ENCODE peak calls at places on chromosomes 6 and 20, in five cellular contexts. One of them, this sample, is unnamed.

GRCh38 chr6:32796848-32797776 is 19.7 kb downstream of the HLA-DOB start:
- DNase-seq in neural progenitor cell: peak
- DNase-seq in colonic mucosa: peak
- DNase-seq in psoas muscle: peak
- DNase-seq in H1: peak
- DNase-seq in this sample: peak

GRCh38 chr6:126716012-126716411 is 376.1 kb downstream of the CENPW start:
- DNase-seq in neural progenitor cell: no peak
- DNase-seq in colonic mucosa: no peak
- DNase-seq in psoas muscle: no peak
- DNase-seq in H1: no peak
- DNase-seq in this sample: no peak

GRCh38 chr6:37582309-37582708 is 82.6 kb upstream of the CCDC167 start:
- DNase-seq in neural progenitor cell: no peak
- DNase-seq in colonic mucosa: no peak
- DNase-seq in psoas muscle: no peak
- DNase-seq in H1: no peak
- DNase-seq in this sample: no peak

GRCh38 chr6:158312672-158313397 is 570 bp downstream of the TULP4 start:
- DNase-seq in neural progenitor cell: no peak
- DNase-seq in colonic mucosa: no peak
- DNase-seq in psoas muscle: no peak
- DNase-seq in H1: no peak
- DNase-seq in this sample: no peak

GRCh38 chr20:60206259-60206658 is 248.0 kb downstream of the CDH26 start:
- DNase-seq in neural progenitor cell: peak
- DNase-seq in colonic mucosa: no peak
- DNase-seq in psoas muscle: no peak
- DNase-seq in H1: no peak
- DNase-seq in this sample: no peak

GRCh38 chr6:28802417-28803336 is 121.1 kb downstream of the TRIM27 start:
- DNase-seq in neural progenitor cell: no peak
- DNase-seq in colonic mucosa: no peak
- DNase-seq in psoas muscle: no peak
- DNase-seq in H1: peak
- DNase-seq in this sample: peak

GRCh38 chr6:169224185-169224695 is 29.4 kb downstream of the THBS2 start:
- DNase-seq in neural progenitor cell: no peak
- DNase-seq in colonic mucosa: peak
- DNase-seq in psoas muscle: no peak
- DNase-seq in H1: no peak
- DNase-seq in this sample: no peak

GRCh38 chr20:45470262-45470931 is 844 bp downstream of the WFDC2 start:
- DNase-seq in neural progenitor cell: peak
- DNase-seq in colonic mucosa: peak
- DNase-seq in psoas muscle: peak
- DNase-seq in H1: peak
- DNase-seq in this sample: peak

GRCh38 chr6:143539723-143540122 is 28.2 kb upstream of the FUCA2 start:
- DNase-seq in neural progenitor cell: peak
- DNase-seq in colonic mucosa: no peak
- DNase-seq in psoas muscle: no peak
- DNase-seq in H1: no peak
- DNase-seq in this sample: no peak

GRCh38 chr6:144585217-144585814 is 300.2 kb downstream of the UTRN start:
- DNase-seq in neural progenitor cell: peak
- DNase-seq in colonic mucosa: no peak
- DNase-seq in psoas muscle: no peak
- DNase-seq in H1: no peak
- DNase-seq in this sample: peak

GRCh38 chr6:125236536-125237327 is 65.0 kb downstream of the HDDC2 start:
- DNase-seq in neural progenitor cell: no peak
- DNase-seq in colonic mucosa: no peak
- DNase-seq in psoas muscle: no peak
- DNase-seq in H1: no peak
- DNase-seq in this sample: no peak

GRCh38 chr20:64140956-64141355 is 23.3 kb upstream of the MYT1 start:
- DNase-seq in neural progenitor cell: no peak
- DNase-seq in colonic mucosa: no peak
- DNase-seq in psoas muscle: no peak
- DNase-seq in H1: no peak
- DNase-seq in this sample: no peak

GRCh38 chr6:88119769-88120168 is 46.4 kb downstream of the CNR1 start:
- DNase-seq in neural progenitor cell: peak
- DNase-seq in colonic mucosa: no peak
- DNase-seq in psoas muscle: no peak
- DNase-seq in H1: no peak
- DNase-seq in this sample: no peak

GRCh38 chr6:48809700-48810099 is 653.4 kb downstream of the MMUT start:
- DNase-seq in neural progenitor cell: no peak
- DNase-seq in colonic mucosa: peak
- DNase-seq in psoas muscle: no peak
- DNase-seq in H1: no peak
- DNase-seq in this sample: no peak

GRCh38 chr6:113634352-113635163 is 222.6 kb upstream of the MARCKS start:
- DNase-seq in neural progenitor cell: no peak
- DNase-seq in colonic mucosa: no peak
- DNase-seq in psoas muscle: no peak
- DNase-seq in H1: no peak
- DNase-seq in this sample: peak

GRCh38 chr6:140980265-140980887 is 1152.3 kb upstream of the GJE1 start:
- DNase-seq in neural progenitor cell: no peak
- DNase-seq in colonic mucosa: no peak
- DNase-seq in psoas muscle: no peak
- DNase-seq in H1: no peak
- DNase-seq in this sample: no peak

GRCh38 chr6:48476257-48476656 is 365.3 kb upstream of the PTCHD4 start:
- DNase-seq in neural progenitor cell: peak
- DNase-seq in colonic mucosa: no peak
- DNase-seq in psoas muscle: no peak
- DNase-seq in H1: no peak
- DNase-seq in this sample: no peak

GRCh38 chr6:105326838-105327745 is 75.8 kb downstream of the PREP start:
- DNase-seq in neural progenitor cell: no peak
- DNase-seq in colonic mucosa: no peak
- DNase-seq in psoas muscle: peak
- DNase-seq in H1: no peak
- DNase-seq in this sample: no peak

DNA sequence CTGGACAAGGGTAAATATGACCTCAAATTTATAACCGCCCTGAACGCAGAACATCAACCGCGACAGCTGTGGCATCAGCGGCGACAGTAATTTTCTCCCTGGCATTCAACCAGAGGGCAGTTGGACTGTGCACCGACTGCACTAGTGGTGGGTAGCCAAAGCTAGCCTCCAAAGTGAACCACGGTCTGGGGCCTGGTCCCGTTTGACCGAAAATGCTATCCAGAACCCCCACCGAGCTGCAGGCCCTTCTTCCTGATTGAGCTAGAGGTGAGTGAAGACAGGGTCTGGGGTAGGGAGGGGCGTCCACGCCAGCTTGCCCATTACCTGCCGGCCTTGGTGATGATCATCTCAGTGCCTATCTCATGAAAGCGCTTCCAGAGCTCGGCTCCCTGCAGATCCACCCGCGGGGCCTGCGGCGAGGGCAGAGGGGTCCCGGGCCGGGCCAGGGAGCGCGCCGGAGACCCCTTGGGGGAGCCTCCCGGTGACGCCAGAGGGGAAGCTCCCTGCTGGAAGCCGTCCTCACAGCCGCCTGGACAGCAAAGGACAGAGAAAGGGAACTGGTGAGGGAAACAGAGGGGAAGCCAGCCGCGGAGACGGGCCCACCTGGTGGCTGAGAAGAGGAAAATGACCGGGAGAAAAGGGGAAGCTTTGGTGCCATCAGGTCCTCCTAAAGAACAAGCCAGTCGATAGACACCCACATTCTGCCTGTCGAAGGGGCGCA is 2.0 kb downstream of the TBX18 start:
- DNase-seq in neural progenitor cell: peak
- DNase-seq in colonic mucosa: no peak
- DNase-seq in psoas muscle: no peak
- DNase-seq in H1: no peak
- DNase-seq in this sample: no peak
- TF ChIP-seq CTCF in neural progenitor cell: peak
- TF ChIP-seq CTCF in colonic mucosa: no peak
- TF ChIP-seq CTCF in psoas muscle: no peak
- TF ChIP-seq CTCF in H1: no peak
- TF ChIP-seq CTCF in this sample: no peak

GRCh38 chr20:9515761-9516657 is 1.6 kb downstream of the LAMP5 start:
- DNase-seq in neural progenitor cell: peak
- DNase-seq in colonic mucosa: no peak
- DNase-seq in psoas muscle: no peak
- DNase-seq in H1: peak
- DNase-seq in this sample: peak

GRCh38 chr20:9514072-9514460 is 324 bp upstream of the LAMP5 start:
- DNase-seq in neural progenitor cell: peak
- DNase-seq in colonic mucosa: no peak
- DNase-seq in psoas muscle: no peak
- DNase-seq in H1: no peak
- DNase-seq in this sample: no peak

GRCh38 chr20:9515211-9515580 is 806 bp downstream of the LAMP5 start:
- DNase-seq in neural progenitor cell: no peak
- DNase-seq in colonic mucosa: no peak
- DNase-seq in psoas muscle: no peak
- DNase-seq in H1: no peak
- DNase-seq in this sample: no peak

GRCh38 chr20:9516658-9516987 is 2.2 kb downstream of the LAMP5 start:
- DNase-seq in neural progenitor cell: peak
- DNase-seq in colonic mucosa: no peak
- DNase-seq in psoas muscle: no peak
- DNase-seq in H1: no peak
- DNase-seq in this sample: no peak

DNA sequence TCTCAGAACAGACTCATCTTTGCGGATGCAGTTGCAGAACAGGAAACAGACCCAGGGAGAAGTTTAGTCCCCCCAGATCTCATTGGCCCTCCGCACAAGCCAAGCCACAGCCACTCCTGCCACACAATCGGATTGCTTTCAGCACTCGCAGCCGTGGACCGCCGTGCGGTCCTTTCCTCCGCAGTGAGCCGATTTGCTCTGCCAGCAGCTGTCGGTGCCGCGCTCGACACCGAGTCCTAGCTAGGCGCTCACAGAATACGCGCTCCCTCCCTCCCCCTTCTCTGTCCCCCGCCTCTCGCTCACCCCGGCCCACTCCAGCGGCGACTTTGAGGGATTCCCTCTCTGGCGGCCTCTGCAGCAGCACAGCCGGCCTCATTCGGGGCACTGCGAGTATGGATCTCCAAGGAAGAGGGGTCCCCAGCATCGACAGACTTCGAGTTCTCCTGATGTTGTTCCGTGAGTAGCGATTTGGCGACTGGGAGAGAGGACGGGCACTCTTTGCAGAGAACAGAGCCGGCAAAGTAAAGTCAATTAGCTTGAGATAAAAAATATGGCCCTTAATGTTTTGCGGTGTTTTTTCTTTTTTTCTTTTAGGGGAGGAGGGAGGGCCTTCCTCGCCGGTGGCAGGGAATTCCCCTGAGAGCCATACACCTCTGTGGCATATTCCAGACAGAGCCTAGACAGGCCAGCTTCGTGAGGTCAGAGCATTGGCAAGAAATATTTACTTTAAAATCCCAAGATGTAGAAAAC is at the start of gene LAMP5:
- DNase-seq in neural progenitor cell: peak
- DNase-seq in colonic mucosa: no peak
- DNase-seq in psoas muscle: no peak
- DNase-seq in H1: peak
- DNase-seq in this sample: no peak
- H3K4me3 ChIP-seq in neural progenitor cell: peak
- H3K4me3 ChIP-seq in colonic mucosa: no peak
- H3K4me3 ChIP-seq in psoas muscle: peak
- H3K4me3 ChIP-seq in H1: peak
- H3K4me3 ChIP-seq in this sample: peak

DNA sequence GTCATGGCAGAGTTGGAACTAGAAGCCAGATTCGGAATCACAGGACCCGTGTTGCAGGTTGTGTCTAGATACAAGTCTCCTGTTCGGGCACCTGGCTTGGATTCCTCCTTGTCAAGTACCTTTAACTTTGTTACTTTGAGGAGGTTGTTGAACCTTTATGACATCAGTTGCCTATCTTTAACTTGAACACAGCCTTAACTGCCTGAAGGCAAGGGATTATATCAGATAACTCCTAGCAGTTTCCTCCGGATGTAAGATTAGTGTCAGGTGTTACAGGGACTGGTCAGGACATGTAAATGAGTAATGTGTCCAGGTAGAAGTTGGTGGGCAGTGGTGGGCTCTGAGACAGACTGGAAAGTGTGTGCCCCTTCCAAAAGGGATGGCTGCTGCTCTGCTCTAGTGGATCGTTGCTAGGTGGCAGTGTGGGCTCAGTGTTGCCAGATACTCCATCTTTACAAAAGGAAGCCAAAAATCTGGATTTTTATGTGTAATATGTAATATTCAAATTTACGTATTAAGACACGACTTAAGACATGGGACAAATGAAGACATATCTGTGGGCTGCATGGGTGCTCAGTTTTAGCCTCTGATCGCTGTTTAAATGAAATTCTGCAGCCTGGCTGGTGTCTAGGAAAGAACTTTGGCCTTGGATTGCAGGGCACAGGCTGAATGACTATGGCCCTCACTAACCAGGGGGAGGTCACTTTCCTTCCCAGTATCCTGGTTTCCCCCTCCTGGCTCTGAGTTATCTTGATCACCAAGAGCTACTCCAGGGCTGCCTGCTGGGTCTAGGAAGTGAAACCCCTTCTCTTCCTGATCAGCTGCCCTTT is 27.1 kb downstream of the CHMP4B start:
- DNase-seq in neural progenitor cell: peak
- DNase-seq in colonic mucosa: no peak
- DNase-seq in psoas muscle: no peak
- DNase-seq in H1: no peak
- DNase-seq in this sample: no peak
- TF ChIP-seq CTCF in neural progenitor cell: peak
- TF ChIP-seq CTCF in colonic mucosa: no peak
- TF ChIP-seq CTCF in psoas muscle: no peak
- TF ChIP-seq CTCF in H1: peak
- TF ChIP-seq CTCF in this sample: peak

DNA sequence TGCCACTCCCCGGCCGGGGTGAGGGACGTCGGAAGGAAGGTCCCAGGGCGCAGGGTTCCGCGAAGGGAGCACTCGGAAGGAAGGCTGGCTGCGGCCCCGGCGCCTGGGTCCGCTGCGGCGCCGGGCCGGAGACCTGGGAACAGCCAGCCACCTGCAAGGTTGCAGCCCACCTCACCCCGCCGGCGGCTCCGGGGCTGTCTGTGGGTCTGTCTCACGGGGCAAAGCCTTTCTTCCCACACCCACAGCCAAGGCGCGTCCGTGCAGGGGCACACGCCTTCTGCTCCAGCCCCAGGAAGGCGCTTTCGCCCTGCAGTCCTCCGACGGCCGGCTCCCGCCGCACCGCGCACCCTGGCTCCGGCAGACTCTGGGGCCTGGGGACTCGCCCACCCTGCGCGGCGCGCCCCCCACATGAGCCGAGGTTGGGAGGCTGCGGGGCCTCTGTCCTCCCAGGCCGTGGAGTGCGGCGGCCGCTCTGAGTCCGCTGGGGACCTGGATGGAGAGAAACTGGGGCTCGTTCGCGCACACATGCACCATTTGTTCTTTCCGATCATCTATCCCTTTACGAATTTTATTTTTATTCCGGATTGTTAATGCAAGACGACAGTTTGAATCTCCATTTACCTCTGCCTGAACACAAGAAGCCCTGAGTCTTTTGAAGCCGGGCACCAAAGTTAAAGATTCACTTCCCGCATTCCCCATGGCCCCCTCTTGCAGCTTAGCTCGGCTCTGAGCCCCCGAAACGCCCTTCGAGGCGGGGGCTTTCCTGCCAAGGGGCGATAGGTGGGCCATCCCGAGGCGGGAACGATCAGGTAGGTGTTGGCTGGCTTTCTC is 4.5 kb upstream of the FOXC1 start:
- DNase-seq in neural progenitor cell: peak
- DNase-seq in colonic mucosa: no peak
- DNase-seq in psoas muscle: peak
- DNase-seq in H1: no peak
- DNase-seq in this sample: no peak
- H3K4me3 ChIP-seq in neural progenitor cell: peak
- H3K4me3 ChIP-seq in colonic mucosa: peak
- H3K4me3 ChIP-seq in psoas muscle: peak
- H3K4me3 ChIP-seq in H1: peak
- H3K4me3 ChIP-seq in this sample: no peak

This sample was measured in GM06990.